ENCODE peak calls at places on chromosomes 7 and 10, in six cellular contexts. T, G, I, D, J and P are unnamed samples. For H3K4me1, the result is how much of the 10 kb centered on the place peaks cover.

GRCh38 chr7:78523903-78524302 is 725.3 kb downstream of the PHTF2 start:
- DNase-seq in T (no peak), G (no peak), I (no peak), D (no peak), J (no peak), P (no peak)

GRCh38 chr10:9792181-9792580 is 1225.5 kb upstream of the CELF2 start:
- DNase-seq in T (no peak), G (no peak), I (no peak), D (peak), J (no peak), P (no peak)

GRCh38 chr10:132443998-132444876 is 47.2 kb downstream of the PWWP2B start:
- DNase-seq in T (no peak), G (peak), I (no peak), D (no peak), J (no peak), P (peak)

GRCh38 chr7:117188949-117189348 is 133.9 kb downstream of the WNT2 start:
- DNase-seq in T (no peak), G (no peak), I (no peak), D (peak), J (no peak), P (no peak)

GRCh38 chr7:101933685-101934084 is 116.3 kb downstream of the CUX1 start:
- DNase-seq in T (no peak), G (no peak), I (no peak), D (peak), J (no peak), P (peak)

GRCh38 chr10:114539623-114540022 is 118.5 kb downstream of the ABLIM1 start:
- DNase-seq in T (no peak), G (no peak), I (no peak), D (no peak), J (no peak), P (no peak)

GRCh38 chr10:9211228-9211627 is 1156.7 kb downstream of the GATA3 start:
- DNase-seq in T (no peak), G (no peak), I (no peak), D (no peak), J (no peak), P (no peak)

GRCh38 chr7:100545636-100546128 is 6.7 kb downstream of the AGFG2 start:
- DNase-seq in T (peak), G (peak), I (peak), D (peak), J (peak), P (peak)

GRCh38 chr10:51867956-51868355 is 168.6 kb upstream of the CSTF2T start:
- DNase-seq in T (no peak), G (no peak), I (no peak), D (peak), J (peak), P (no peak)

GRCh38 chr7:56046728-56047445 is 4.4 kb downstream of the PSPH start:
- DNase-seq in T (no peak), G (peak), I (peak), D (peak), J (peak), P (no peak)

GRCh38 chr10:104993085-104993484 is 352.0 kb downstream of the SORCS3 start:
- DNase-seq in T (no peak), G (no peak), I (no peak), D (no peak), J (no peak), P (no peak)

GRCh38 chr10:109971640-109972039 is 36.1 kb upstream of the ADD3 start:
- DNase-seq in T (no peak), G (no peak), I (no peak), D (no peak), J (no peak), P (no peak)

GRCh38 chr10:105549731-105550130 is 908.6 kb downstream of the SORCS3 start:
- DNase-seq in T (no peak), G (no peak), I (no peak), D (no peak), J (no peak), P (no peak)

GRCh38 chr10:99832439-99832838 is 50.0 kb downstream of the ABCC2 start:
- DNase-seq in T (no peak), G (no peak), I (no peak), D (no peak), J (no peak), P (no peak)

GRCh38 chr7:17903337-17903736 is 37.0 kb downstream of the SNX13 start:
- DNase-seq in T (no peak), G (no peak), I (no peak), D (no peak), J (no peak), P (no peak)

GRCh38 chr7:90473819-90474218 is 4.4 kb downstream of the PTTG1IP2 start:
- DNase-seq in T (no peak), G (no peak), I (no peak), D (peak), J (no peak), P (no peak)

GRCh38 chr7:3200504-3200903 is 100.5 kb upstream of the SDK1 start:
- DNase-seq in T (no peak), G (peak), I (peak), D (peak), J (peak), P (peak)

GRCh38 chr10:124935946-124936345 is 6.0 kb upstream of the ZRANB1 start:
- DNase-seq in T (no peak), G (no peak), I (no peak), D (peak), J (no peak), P (no peak)

GRCh38 chr10:14757394-14757793 is 17.3 kb downstream of the FAM107B start:
- DNase-seq in T (no peak), G (no peak), I (no peak), D (no peak), J (no peak), P (no peak)

GRCh38 chr10:127117125-127117524 is 79.3 kb downstream of the INSYN2A start:
- DNase-seq in T (no peak), G (peak), I (peak), D (peak), J (peak), P (peak)

GRCh38 chr10:113128450-113129105 is 178.5 kb downstream of the TCF7L2 start:
- DNase-seq in T (no peak), G (no peak), I (no peak), D (no peak), J (no peak), P (no peak)

GRCh38 chr10:1180071-1180730 is 124.0 kb downstream of the WDR37 start:
- DNase-seq in T (no peak), G (no peak), I (no peak), D (no peak), J (no peak), P (no peak)

GRCh38 chr10:103884681-103885139 is 29.3 kb upstream of the SH3PXD2A start:
- DNase-seq in T (no peak), G (peak), I (peak), D (peak), J (peak), P (peak)

GRCh38 chr10:46283217-46283944 is 3.4 kb upstream of the ANTXRL start:
- DNase-seq in T (no peak), G (no peak), I (no peak), D (peak), J (no peak), P (peak)

GRCh38 chr10:49625411-49625810 is 11.6 kb downstream of the CHAT start:
- DNase-seq in T (no peak), G (no peak), I (no peak), D (no peak), J (no peak), P (no peak)

GRCh38 chr10:26733750-26734568 is 36.5 kb downstream of the PDSS1 start:
- DNase-seq in T (peak), G (peak), I (peak), D (no peak), J (no peak), P (no peak)

GRCh38 chr10:26573674-26574073 is 123.8 kb upstream of the PDSS1 start:
- DNase-seq in T (no peak), G (peak), I (no peak), D (no peak), J (no peak), P (no peak)

DNA sequence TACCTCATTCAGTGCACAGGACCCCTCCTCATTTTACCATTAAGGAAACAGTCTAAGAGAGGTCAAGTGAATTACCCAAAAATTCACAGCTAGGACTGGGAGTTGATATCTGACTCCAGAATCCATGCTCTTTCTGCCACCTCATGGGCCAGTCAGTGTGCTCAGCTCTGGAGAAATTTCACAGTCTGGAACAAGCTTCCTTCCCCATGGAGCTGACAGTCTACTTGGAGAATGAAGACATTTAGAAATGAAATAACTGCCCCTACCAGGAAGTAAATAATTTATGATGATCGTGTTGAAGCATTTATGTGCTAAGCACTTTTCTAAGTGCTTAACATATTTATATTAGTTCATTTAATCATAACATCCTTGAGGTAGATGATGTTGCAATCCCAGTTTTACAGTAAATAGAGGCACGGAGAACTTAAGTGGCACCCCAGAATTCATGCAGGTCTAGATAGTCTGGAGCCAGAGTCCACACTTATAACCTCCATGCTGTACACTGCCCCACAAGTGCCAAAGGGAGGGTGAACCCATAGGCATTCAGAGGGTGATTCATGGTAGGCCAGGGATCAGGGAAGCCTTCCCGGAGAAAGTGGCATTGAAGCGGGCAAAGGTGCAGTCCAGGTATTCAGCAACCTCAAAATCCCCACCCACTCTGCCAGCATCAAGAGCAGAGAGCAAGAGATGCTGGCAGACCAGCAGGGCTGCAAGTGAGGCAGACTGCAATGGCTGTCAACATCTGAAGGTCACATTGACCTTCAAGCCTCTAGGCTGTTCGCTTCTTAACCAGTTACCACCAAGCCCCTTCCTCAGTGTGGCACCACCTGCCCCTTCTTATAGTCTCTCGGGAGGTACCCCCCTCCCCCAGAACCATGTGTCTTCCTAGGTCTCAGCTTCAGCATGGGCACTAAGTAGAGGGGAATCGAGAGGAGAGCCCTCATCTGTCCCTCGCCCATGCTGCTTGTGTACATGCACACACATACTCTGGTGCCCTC is 38.4 kb upstream of the LRRC4 start:
- DNase-seq in T (no peak), G (no peak), I (no peak), D (no peak), J (no peak), P (no peak)
- H3K4me1 ChIP-seq in T (under half), G (under half), I (under half), D (under half), J (under half), P (under half)

GRCh38 chr7:1229334-1229935 is 3.2 kb upstream of the UNCX start:
- DNase-seq in T (no peak), G (no peak), I (no peak), D (no peak), J (no peak), P (no peak)

GRCh38 chr7:1227071-1227804 is 5.4 kb upstream of the UNCX start:
- DNase-seq in T (no peak), G (no peak), I (no peak), D (no peak), J (no peak), P (no peak)

GRCh38 chr7:1227814-1228534 is 4.7 kb upstream of the UNCX start:
- DNase-seq in T (no peak), G (no peak), I (no peak), D (no peak), J (no peak), P (no peak)

GRCh38 chr7:1229956-1230355 is 2.7 kb upstream of the UNCX start:
- DNase-seq in T (no peak), G (no peak), I (no peak), D (no peak), J (no peak), P (no peak)

DNA sequence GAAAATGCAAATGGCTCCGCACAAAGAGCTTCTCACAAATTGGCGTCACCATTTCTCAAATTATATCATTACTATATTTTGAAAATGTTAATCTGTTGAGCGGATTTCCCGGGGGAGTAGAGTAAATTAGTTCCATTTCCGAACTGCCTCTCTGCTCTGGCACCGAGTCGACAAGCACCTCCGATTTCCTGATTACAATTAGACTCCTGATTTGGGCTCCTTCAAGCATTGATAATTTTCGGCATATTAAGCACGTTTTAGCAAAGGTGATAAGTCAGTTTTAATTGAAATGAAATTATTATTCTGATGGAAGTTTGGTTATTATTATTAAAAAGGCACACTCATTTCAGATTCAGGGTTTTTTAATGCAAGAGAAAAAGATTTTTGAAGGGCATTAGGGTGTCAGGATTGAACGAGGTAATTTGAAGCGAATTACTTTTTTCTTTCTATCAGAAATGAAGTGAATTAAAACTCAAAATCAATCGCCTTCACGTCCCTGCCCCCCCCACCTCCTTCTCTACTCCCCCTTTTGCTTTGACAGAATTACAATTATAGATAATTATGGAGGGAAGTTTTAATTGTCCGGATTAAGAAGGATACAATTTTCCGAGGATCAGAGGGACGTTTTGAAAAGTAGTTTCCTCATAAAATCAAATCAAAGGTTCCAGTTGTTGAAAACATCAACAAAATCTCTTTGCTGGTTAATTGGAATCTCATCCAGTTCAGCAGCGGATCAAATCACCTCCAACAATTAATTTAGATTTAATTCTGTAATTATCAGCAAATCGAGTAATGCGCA is 3.9 kb upstream of the UNCX start:
- DNase-seq in T (no peak), G (no peak), I (no peak), D (no peak), J (no peak), P (no peak)
- H3K27ac ChIP-seq in T (no peak), G (no peak), I (no peak), D (no peak), J (no peak), P (no peak)

GRCh38 chr10:87694011-87694794 is 34.5 kb downstream of the PAPSS2 start:
- DNase-seq in T (no peak), G (no peak), I (no peak), D (peak), J (no peak), P (no peak)

GRCh38 chr10:87695074-87695473 is 35.4 kb downstream of the PAPSS2 start:
- DNase-seq in T (no peak), G (no peak), I (no peak), D (no peak), J (no peak), P (no peak)

GRCh38 chr10:87692956-87693484 is 33.3 kb downstream of the PAPSS2 start:
- DNase-seq in T (no peak), G (no peak), I (no peak), D (no peak), J (no peak), P (no peak)

GRCh38 chr10:87700031-87700796 is 40.5 kb downstream of the PAPSS2 start:
- DNase-seq in T (no peak), G (no peak), I (no peak), D (peak), J (peak), P (no peak)

DNA sequence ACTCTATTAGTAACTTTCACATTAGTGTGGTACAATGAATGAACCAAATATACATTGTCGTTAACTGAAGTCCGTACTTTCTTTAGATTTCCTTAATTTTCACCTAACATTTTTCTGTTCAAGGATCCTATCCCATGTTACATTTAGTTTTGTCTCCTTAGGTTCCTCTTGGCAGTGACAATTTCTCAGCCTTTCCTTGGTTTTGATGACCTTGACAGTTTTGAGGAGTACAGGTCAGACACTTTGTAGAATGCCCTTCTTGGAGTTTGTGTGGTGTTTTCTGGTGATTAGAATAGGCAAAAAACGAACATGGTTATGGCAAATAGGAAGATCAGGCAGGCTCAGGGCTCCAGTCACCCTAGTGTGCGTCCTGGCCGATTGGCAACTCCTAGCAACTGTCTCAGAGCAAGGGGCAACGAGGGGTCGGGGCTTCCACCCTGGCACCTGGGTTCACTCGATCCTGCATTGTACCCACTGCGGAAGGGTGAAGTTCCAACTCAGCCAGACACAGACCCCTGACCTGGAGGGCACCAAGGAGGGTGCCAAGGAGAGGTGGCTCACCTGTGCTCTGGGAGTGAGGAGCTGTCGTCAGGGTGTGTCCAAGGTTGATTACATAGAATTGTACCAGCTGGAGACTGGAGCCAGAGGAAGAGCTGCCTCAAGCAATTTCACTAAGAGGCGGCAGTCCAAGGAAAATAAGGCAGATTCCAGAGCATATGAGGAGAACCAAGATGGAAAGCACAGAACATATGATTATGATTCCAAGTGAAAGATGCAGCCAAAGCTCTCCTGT is 37.4 kb downstream of the PAPSS2 start:
- DNase-seq in T (no peak), G (no peak), I (no peak), D (no peak), J (no peak), P (no peak)
- H3K4me1 ChIP-seq in T (under half), G (under half), I (under half), D (under half), J (under half), P (under half)

GRCh38 chr10:74418285-74418872 is 267.4 kb downstream of the ADK start:
- DNase-seq in T (peak), G (peak), I (peak), D (peak), J (peak), P (no peak)

GRCh38 chr10:74415440-74415839 is 264.4 kb downstream of the ADK start:
- DNase-seq in T (no peak), G (no peak), I (no peak), D (no peak), J (no peak), P (no peak)

GRCh38 chr10:74419491-74420466 is 268.8 kb downstream of the ADK start:
- DNase-seq in T (no peak), G (no peak), I (no peak), D (peak), J (peak), P (peak)

GRCh38 chr10:74417397-74417796 is 266.4 kb downstream of the ADK start:
- DNase-seq in T (no peak), G (no peak), I (no peak), D (no peak), J (no peak), P (no peak)
- H3K27ac ChIP-seq in T (no peak), G (no peak), I (no peak), D (no peak), J (no peak), P (no peak)

DNA sequence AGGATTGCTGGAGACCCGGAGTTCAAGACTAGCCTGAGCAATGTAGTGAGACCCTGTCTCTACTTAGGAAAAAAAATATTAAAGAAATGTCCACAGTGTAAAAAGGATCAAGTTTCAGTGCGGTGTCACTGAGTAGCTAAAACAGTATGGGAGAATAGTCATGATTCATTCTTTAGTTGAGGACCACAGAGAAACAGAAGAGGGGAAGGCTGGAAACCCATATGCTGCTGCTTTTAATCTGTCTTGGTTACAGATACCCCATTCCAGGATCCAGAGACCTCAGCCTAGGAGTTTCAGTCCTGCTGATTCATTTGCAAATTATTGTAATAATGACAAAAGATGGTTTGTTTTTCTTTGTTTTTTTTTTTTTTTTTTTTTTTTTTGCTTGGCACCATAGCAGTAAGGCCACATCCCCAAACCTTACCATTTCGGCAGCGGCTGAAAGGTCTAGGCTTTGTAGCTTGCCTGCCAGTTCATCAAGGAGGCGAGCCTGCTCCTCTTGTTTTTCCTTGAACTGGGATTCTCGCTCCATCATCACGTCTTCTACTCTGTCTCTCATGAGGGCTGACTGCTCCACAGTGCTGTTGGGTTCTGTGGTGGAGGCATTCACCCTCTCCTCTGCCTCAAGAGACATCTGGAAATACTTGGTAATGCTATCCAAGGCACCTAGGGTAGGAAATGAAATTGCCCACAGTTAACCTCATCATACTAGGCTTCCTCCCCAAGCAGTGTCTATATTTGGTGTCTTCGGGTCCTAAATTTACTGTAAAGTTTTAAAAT is 44.2 kb downstream of the DLD start:
- DNase-seq in T (no peak), G (no peak), I (no peak), D (peak), J (no peak), P (no peak)
- H3K4me1 ChIP-seq in T (under half), G (under half), I (under half), D (under half), J (under half), P (under half)